ENCODE peak calls at places on chromosome 4, in four cellular contexts. V, K, Y and R are unnamed samples.

GRCh38 chr4:87427518-87427868 is 5.1 kb downstream of the NUDT9 start:
- DNase-seq in Y (no peak), V (no peak), K (no peak), R (no peak)

GRCh38 chr4:20638825-20639224 is 61.4 kb upstream of the PACRGL start:
- DNase-seq in K (no peak), Y (no peak), V (no peak), R (no peak)

GRCh38 chr4:146255874-146256273 is 41.5 kb downstream of the REELD1 start:
- DNase-seq in Y (no peak), V (peak), K (no peak), R (no peak)

GRCh38 chr4:165095291-165095690 is 17.4 kb downstream of the TMEM192 start:
- DNase-seq in Y (no peak), V (no peak), K (no peak), R (peak)

GRCh38 chr4:181952478-181952877 is 290.7 kb upstream of the TENM3 start:
- DNase-seq in Y (no peak), K (no peak), V (no peak), R (peak)

GRCh38 chr4:147360301-147360700 is 120.6 kb upstream of the EDNRA start:
- DNase-seq in V (no peak), Y (no peak), K (no peak), R (no peak)

GRCh38 chr4:19130836-19131235 is 1109.3 kb upstream of the LCORL start:
- DNase-seq in V (no peak), Y (no peak), K (no peak), R (no peak)

GRCh38 chr4:168784786-168785461 is 225.1 kb downstream of the CBR4 start:
- DNase-seq in K (no peak), V (no peak), Y (no peak), R (no peak)

GRCh38 chr4:83370640-83370906 is 35.9 kb upstream of the HPSE start:
- DNase-seq in Y (no peak), K (no peak), V (no peak), R (no peak)

GRCh38 chr4:121270384-121270783 is 106.3 kb upstream of the TNIP3 start:
- DNase-seq in Y (no peak), K (no peak), V (no peak), R (no peak)

GRCh38 chr4:184764601-184765000 is 30.7 kb upstream of the CENPU start:
- DNase-seq in K (no peak), V (no peak), Y (no peak), R (no peak)

GRCh38 chr4:185265942-185266341 is 56.5 kb downstream of the SNX25 start:
- DNase-seq in K (no peak), Y (no peak), V (no peak), R (no peak)

GRCh38 chr4:54268151-54268550 is 39.1 kb downstream of the PDGFRA start:
- DNase-seq in K (no peak), V (no peak), Y (no peak), R (no peak)

GRCh38 chr4:14719053-14719452 is 283.2 kb upstream of the CPEB2 start:
- DNase-seq in K (no peak), V (no peak), Y (no peak), R (no peak)

GRCh38 chr4:72340803-72341431 is 228.1 kb downstream of the ADAMTS3 start:
- DNase-seq in K (no peak), Y (no peak), V (no peak), R (no peak)

GRCh38 chr4:72338060-72338459 is 231.0 kb downstream of the ADAMTS3 start:
- DNase-seq in V (no peak), K (no peak), Y (no peak), R (no peak)

DNA sequence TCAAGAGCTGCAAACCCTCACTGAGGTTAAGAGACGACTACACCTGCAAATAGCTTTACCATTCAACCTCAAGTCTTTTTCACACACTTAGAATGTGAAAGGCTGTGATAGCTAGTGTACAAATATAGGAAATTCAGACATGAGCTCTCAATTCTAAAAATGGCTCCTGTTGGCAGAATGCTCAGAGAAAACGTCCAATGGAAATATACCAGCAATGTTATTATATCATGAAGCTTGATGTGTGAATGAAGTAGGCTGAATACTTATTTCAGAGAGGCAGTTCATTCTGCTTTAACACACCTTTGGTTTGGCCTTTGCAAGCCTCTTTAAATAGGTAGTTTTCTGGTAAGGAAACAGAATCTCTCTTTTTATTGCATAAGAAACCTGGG is 227.6 kb downstream of the ADAMTS3 start:
- DNase-seq in K (no peak), V (no peak), Y (no peak), R (no peak)
- TF ChIP-seq JUND in K (no peak), V (no peak), Y (no peak), R (no peak)

GRCh38 chr4:125732682-125733081 is 417.9 kb downstream of the FAT4 start:
- DNase-seq in V (no peak), K (no peak), Y (no peak), R (no peak)

GRCh38 chr4:125734504-125734903 is 419.7 kb downstream of the FAT4 start:
- DNase-seq in K (no peak), V (no peak), Y (no peak), R (no peak)

GRCh38 chr4:125727931-125728330 is 413.2 kb downstream of the FAT4 start:
- DNase-seq in K (no peak), Y (no peak), V (no peak), R (no peak)

GRCh38 chr4:125726121-125726520 is 411.4 kb downstream of the FAT4 start:
- DNase-seq in Y (no peak), K (no peak), V (no peak), R (no peak)

GRCh38 chr4:125728568-125728967 is 413.8 kb downstream of the FAT4 start:
- DNase-seq in V (no peak), K (no peak), Y (no peak), R (no peak)
- TF ChIP-seq JUND in V (no peak), K (no peak), Y (no peak), R (no peak)

DNA sequence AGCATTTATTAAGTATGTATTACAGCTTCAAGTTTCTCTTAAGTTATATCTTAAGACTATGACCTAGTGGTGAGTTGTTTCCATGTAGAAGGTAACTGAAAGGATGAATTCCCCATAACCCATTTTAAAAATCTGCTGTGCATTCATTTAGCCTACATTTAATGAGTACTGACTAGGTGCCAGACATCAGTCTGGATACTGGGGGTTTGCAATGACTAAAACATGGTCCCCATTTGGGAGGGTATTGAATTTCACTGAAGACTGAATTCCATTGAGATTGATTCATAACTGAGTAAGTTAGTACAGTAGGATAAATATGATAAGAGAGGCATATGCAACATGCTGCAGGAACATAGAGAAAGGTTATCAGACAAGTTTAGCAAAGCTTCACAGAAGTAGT is 241.5 kb downstream of the FRAS1 start:
- DNase-seq in K (no peak), V (no peak), Y (no peak), R (no peak)
- TF ChIP-seq JUND in K (peak), V (no peak), Y (no peak), R (no peak)

GRCh38 chr4:140252144-140252741 is 98.3 kb upstream of the MAML3 start:
- DNase-seq in K (peak), V (no peak), Y (no peak), R (no peak)

GRCh38 chr4:140254656-140255299 is 100.8 kb upstream of the MAML3 start:
- DNase-seq in K (no peak), Y (no peak), V (no peak), R (no peak)

GRCh38 chr4:140253556-140254027 is 99.6 kb upstream of the MAML3 start:
- DNase-seq in Y (no peak), K (no peak), V (no peak), R (no peak)

GRCh38 chr4:140251566-140251965 is 97.6 kb upstream of the MAML3 start:
- DNase-seq in K (no peak), Y (no peak), V (no peak), R (no peak)

GRCh38 chr4:140252742-140253555 is 99.0 kb upstream of the MAML3 start:
- DNase-seq in V (no peak), K (peak), Y (peak), R (peak)
- TF ChIP-seq JUND in V (no peak), K (no peak), Y (no peak), R (no peak)

GRCh38 chr4:115121351-115122043 is 8.1 kb upstream of the NDST4 start:
- DNase-seq in Y (no peak), K (no peak), V (no peak), R (no peak)

GRCh38 chr4:115119804-115120352 is 6.5 kb upstream of the NDST4 start:
- DNase-seq in V (no peak), Y (no peak), K (no peak), R (no peak)
- TF ChIP-seq JUND in V (no peak), Y (no peak), K (no peak), R (no peak)

DNA sequence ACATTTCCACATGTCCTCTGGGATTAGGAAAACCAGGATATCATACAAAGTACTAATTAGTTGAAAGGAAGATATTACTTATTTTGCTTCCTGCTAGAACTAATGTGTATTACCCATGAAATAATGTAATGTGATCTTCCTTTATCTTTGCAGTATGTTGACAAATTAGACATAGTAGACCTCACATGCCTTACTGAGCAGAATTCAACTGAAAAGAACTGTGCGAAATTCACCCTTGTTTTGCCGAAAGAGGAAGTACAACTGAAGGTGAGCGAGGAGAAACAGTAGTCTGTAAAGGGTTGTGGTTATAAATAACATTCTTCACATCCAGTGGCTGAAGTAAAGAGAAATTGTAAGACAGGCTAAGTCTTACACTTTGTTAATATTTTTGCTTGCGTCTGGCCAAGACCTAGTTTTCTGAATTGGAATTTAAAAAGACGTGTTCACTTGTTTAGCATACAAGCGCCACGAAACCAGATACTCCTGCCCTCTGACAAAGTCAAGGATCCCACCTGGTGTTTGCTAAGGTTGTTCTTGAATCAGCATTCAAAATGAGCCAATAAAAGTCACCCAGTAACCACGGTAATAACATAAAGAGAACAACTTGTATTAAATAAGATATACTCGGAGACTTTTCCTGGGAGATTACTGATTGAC is 16.8 kb downstream of the STAP1 start:
- DNase-seq in V (no peak), K (no peak), Y (no peak), R (no peak)
- TF ChIP-seq JUND in V (no peak), K (no peak), Y (no peak), R (no peak)

DNA sequence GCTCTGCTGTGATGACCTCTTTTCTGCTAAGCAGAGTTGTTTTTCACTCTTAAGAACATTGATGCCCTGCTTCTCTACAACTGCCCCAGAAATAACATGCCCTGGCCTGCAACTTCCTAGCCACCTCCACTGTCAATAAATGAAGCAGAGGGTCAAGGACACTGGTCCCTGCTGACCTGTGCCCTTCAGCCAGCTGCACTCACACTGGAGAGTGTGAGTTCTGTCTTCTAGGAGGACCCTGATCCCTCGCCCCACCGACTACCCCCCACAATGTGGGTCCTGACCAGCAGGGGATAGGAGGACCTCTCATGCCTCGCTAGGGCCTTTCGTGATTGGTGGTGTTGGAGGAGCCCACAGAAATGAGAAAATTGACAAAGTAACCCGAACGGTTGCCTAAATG is 408.1 kb upstream of the GALNT7 start:
- DNase-seq in Y (no peak), K (no peak), V (no peak), R (no peak)
- TF ChIP-seq JUND in Y (no peak), K (no peak), V (no peak), R (no peak)